ENCODE peak calls at places on chromosomes 3 and 15, in ten cellular contexts. X is H9; P is A549; S is progenitor cell of endocrine pancreas; I is breast epithelium; V is bronchial epithelial cell; W is neural crest cell; J is astrocyte; L is CD4-positive, alpha-beta T cell; N is astrocyte of the cerebellum. M is an unnamed sample.

GRCh38 chr3:4687596-4687995 is 194.4 kb downstream of the ITPR1 start:
- DNase-seq in S (no peak), W (no peak), N (no peak), P (no peak), I (no peak), L (no peak), J (no peak), X (no peak), V (no peak), M (no peak)

GRCh38 chr3:177262396-177262795 is 65.1 kb upstream of the TBL1XR1 start:
- DNase-seq in L (no peak), N (no peak), I (no peak), J (peak), X (peak), W (no peak), P (no peak), V (no peak), S (no peak), M (no peak)

GRCh38 chr3:73508330-73508954 is 116.3 kb downstream of the PDZRN3 start:
- DNase-seq in W (peak), V (peak), I (no peak), P (peak), X (peak), J (peak), S (no peak), L (no peak), N (peak), M (no peak)

GRCh38 chr3:69671082-69671952 is 67.9 kb upstream of the MITF start:
- DNase-seq in L (no peak), N (peak), X (no peak), J (no peak), V (peak), W (peak), I (no peak), S (peak), P (peak), M (no peak)

GRCh38 chr3:9508781-9509180 is 44.8 kb downstream of the LHFPL4 start:
- DNase-seq in L (no peak), N (no peak), J (no peak), W (no peak), P (no peak), X (peak), I (no peak), V (no peak), S (no peak), M (no peak)

GRCh38 chr3:194537732-194538247 is 51.0 kb upstream of the ATP13A3 start:
- DNase-seq in S (no peak), X (no peak), L (no peak), N (peak), W (no peak), P (peak), I (peak), V (peak), J (peak), M (no peak)

GRCh38 chr15:32683906-32684584 is 33.8 kb upstream of the GREM1 start:
- DNase-seq in V (peak), L (no peak), I (no peak), J (peak), P (peak), S (no peak), X (no peak), W (no peak), N (peak), M (no peak)

GRCh38 chr3:15903164-15903563 is 105.4 kb upstream of the ANKRD28 start:
- DNase-seq in N (no peak), V (no peak), I (peak), L (no peak), P (no peak), S (no peak), X (no peak), J (no peak), W (no peak), M (no peak)

GRCh38 chr15:38554354-38554753 is 10.3 kb downstream of the RASGRP1 start:
- DNase-seq in I (no peak), V (no peak), W (no peak), L (no peak), S (no peak), J (peak), P (no peak), X (no peak), N (no peak), M (no peak)

GRCh38 chr3:48565591-48566400 is 2.2 kb upstream of the UCN2 start:
- DNase-seq in S (no peak), V (peak), X (no peak), W (no peak), J (peak), P (peak), I (no peak), L (no peak), N (peak), M (no peak)

GRCh38 chr3:48565186-48565585 is 1.6 kb upstream of the UCN2 start:
- DNase-seq in N (no peak), S (no peak), J (no peak), V (no peak), X (no peak), W (no peak), I (no peak), P (no peak), L (no peak), M (no peak)

GRCh38 chr3:48567090-48567489 is 3.5 kb upstream of the UCN2 start:
- DNase-seq in P (no peak), J (no peak), N (no peak), V (no peak), S (no peak), L (no peak), I (no peak), X (no peak), W (no peak), M (no peak)

GRCh38 chr3:48567500-48567899 is 3.9 kb upstream of the UCN2 start:
- DNase-seq in V (no peak), L (no peak), W (no peak), X (no peak), P (no peak), J (no peak), I (no peak), N (no peak), S (no peak), M (no peak)

GRCh38 chr3:48566401-48566760 is 2.8 kb upstream of the UCN2 start:
- DNase-seq in N (no peak), X (no peak), I (no peak), W (no peak), L (no peak), S (no peak), V (no peak), P (no peak), J (no peak), M (no peak)
- TF ChIP-seq CTCF in N (no peak), X (no peak), I (no peak), W (no peak), L (no peak), S (no peak), V (no peak), P (no peak), J (no peak), M (no peak)

GRCh38 chr3:12830785-12831581 is 10.4 kb downstream of the RPL32 start:
- DNase-seq in L (no peak), W (no peak), N (no peak), P (no peak), J (no peak), X (no peak), V (no peak), I (no peak), S (no peak), M (no peak)
- TF ChIP-seq CTCF in L (no peak), W (peak), N (peak), P (no peak), J (peak), X (peak), V (no peak), I (no peak), S (no peak), M (no peak)

GRCh38 chr3:23964537-23964936 is 19.5 kb downstream of the NR1D2 start:
- DNase-seq in I (no peak), X (no peak), J (no peak), S (no peak), N (no peak), V (no peak), W (no peak), P (no peak), L (no peak), M (no peak)
- TF ChIP-seq CTCF in I (no peak), X (no peak), J (no peak), S (no peak), N (no peak), V (no peak), W (no peak), P (no peak), L (no peak), M (no peak)

GRCh38 chr3:193130576-193130975 is 110.4 kb upstream of the PLAAT1 start:
- DNase-seq in I (no peak), N (no peak), P (no peak), V (no peak), W (no peak), S (no peak), J (no peak), L (no peak), X (no peak), M (no peak)

GRCh38 chr3:193118907-193119306 is 122.1 kb upstream of the PLAAT1 start:
- DNase-seq in N (no peak), W (no peak), V (no peak), S (no peak), X (no peak), J (no peak), P (no peak), I (no peak), L (no peak), M (no peak)

GRCh38 chr3:193129607-193130006 is 111.4 kb upstream of the PLAAT1 start:
- DNase-seq in W (no peak), V (no peak), S (no peak), N (no peak), P (peak), J (no peak), I (no peak), X (no peak), L (no peak), M (no peak)

GRCh38 chr3:193124861-193125260 is 116.2 kb upstream of the PLAAT1 start:
- DNase-seq in I (no peak), V (no peak), S (no peak), P (no peak), W (no peak), X (no peak), L (no peak), J (no peak), N (no peak), M (no peak)
- TF ChIP-seq CTCF in I (no peak), V (no peak), S (no peak), P (no peak), W (no peak), X (no peak), L (no peak), J (no peak), N (no peak), M (no peak)

DNA sequence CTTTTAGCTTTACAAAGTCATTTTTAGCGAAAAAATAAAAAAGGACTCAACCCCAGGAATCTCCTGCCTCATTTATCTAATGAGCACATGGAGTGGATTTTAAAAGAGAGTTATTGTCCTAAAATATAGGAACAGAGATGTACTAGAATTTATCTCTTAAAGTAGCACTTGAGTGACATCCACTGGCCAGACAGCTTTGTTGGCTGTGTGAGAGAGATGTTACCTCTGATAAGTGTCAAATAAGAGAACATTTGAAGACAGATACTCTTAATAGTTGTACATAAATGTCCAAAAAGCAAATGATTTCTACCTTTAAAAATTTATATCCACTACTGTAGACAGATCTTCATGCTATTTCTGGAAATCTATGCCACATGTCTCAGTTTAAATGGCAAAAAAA is 12.3 kb upstream of the MFSD1 start:
- DNase-seq in N (peak), L (no peak), S (no peak), P (peak), I (no peak), W (no peak), X (no peak), J (no peak), V (peak), M (no peak)
- TF ChIP-seq CTCF in N (peak), L (no peak), S (no peak), P (peak), I (no peak), W (no peak), X (peak), J (peak), V (peak), M (no peak)

GRCh38 chr15:40282144-40282869 is 557 bp downstream of the ANKRD63 start:
- DNase-seq in L (peak), S (peak), P (peak), X (peak), W (peak), I (no peak), V (no peak), J (no peak), N (no peak), M (no peak)
- TF ChIP-seq CTCF in L (peak), S (peak), P (peak), X (peak), W (peak), I (no peak), V (peak), J (no peak), N (peak), M (no peak)

GRCh38 chr3:42892169-42892568 is 13.8 kb upstream of the ZNF662 start:
- DNase-seq in V (peak), N (no peak), X (no peak), J (peak), I (no peak), S (no peak), L (no peak), W (no peak), P (no peak), M (no peak)

GRCh38 chr3:42898896-42899675 is 6.9 kb upstream of the ZNF662 start:
- DNase-seq in L (no peak), S (no peak), N (no peak), P (no peak), V (peak), J (no peak), W (no peak), X (no peak), I (no peak), M (no peak)

GRCh38 chr3:42892807-42893206 is 13.1 kb upstream of the ZNF662 start:
- DNase-seq in N (no peak), S (no peak), X (no peak), L (no peak), W (no peak), J (no peak), V (no peak), I (no peak), P (no peak), M (no peak)

GRCh38 chr3:42894693-42895092 is 11.2 kb upstream of the ZNF662 start:
- DNase-seq in I (no peak), X (no peak), W (no peak), S (no peak), P (no peak), V (no peak), N (no peak), J (no peak), L (no peak), M (no peak)

DNA sequence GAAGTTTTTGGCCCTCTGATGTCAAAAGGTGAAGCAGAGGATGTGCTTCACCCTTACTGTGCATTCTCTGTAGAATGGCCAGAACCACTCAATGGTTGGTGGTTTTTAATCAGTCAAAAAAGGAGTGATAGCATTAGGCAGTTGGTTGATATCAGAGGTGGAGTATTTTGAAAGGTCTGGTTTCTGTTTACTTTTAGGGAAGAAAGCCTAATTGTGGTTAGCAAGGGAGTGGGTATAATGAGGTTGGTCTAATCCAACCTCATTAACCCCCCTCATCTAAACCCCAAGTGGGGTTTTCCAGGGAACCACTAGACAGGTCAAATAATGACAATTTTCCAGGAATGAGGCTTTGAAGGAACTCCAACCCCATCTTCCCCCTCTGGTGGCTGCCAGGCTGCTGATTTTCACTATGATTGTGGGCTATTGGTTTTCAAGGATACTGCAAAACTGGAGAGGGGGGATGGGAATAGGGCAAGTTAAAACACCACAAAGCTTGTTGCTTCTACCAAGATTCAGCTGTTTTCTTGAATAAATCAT is 10.5 kb upstream of the ZNF662 start:
- DNase-seq in X (no peak), S (no peak), W (no peak), I (no peak), J (peak), P (no peak), L (no peak), V (no peak), N (no peak), M (no peak)
- TF ChIP-seq CTCF in X (no peak), S (no peak), W (no peak), I (no peak), J (no peak), P (no peak), L (no peak), V (no peak), N (no peak), M (no peak)

GRCh38 chr3:132805071-132805470 is 82.9 kb upstream of the NPHP3 start:
- DNase-seq in J (no peak), S (no peak), N (no peak), P (no peak), X (no peak), V (no peak), I (no peak), W (no peak), L (no peak), M (no peak)

GRCh38 chr3:132800958-132801357 is 78.7 kb upstream of the NPHP3 start:
- DNase-seq in W (no peak), N (peak), S (no peak), X (no peak), L (no peak), P (no peak), V (no peak), J (peak), I (no peak), M (no peak)

GRCh38 chr3:132804498-132804897 is 82.3 kb upstream of the NPHP3 start:
- DNase-seq in X (no peak), V (peak), W (no peak), S (no peak), L (no peak), N (peak), P (no peak), I (peak), J (peak), M (no peak)

DNA sequence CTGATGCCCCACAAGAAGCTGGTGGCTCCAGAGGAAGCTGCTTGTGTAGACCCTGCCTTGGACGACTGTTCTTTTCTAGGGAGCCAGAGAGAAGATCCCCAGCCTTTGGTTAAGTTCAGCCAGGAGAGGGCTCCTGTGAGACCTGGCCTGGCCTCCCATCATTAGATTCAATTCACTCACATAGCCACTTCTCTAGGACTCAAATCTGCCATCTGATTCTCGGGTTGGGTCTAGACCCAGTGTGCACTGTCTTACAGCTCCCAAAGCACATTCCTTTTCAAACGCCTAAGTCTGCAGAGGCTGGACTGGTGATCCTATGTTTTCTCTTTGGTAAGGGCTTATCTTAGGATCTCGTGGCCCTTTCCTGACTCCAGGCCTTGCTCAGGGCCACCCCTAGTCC is 81.7 kb upstream of the NPHP3 start:
- DNase-seq in P (no peak), J (no peak), X (peak), L (no peak), N (no peak), I (no peak), S (no peak), W (no peak), V (no peak), M (no peak)
- TF ChIP-seq CTCF in P (no peak), J (no peak), X (peak), L (no peak), N (peak), I (no peak), S (peak), W (peak), V (no peak), M (no peak)

DNA sequence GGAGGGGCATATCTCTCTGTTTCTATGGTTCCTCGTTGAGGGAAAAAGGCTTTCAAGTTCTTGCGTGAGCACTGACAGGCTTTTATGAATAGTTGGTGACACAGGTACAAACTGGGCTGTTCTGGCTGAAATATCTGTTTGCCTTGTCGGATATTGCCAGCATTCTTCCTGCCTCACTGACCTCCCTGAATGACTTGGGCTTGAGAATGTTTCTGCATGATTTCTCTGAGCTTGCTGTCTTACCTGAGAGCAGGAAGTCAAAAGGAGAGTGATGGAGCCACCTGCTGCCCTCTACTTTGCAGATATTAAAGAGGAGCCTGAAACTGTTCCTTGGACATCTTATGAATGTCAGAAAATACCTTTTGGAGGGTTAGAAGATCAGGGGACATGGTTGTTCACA is 4.8 kb downstream of the GCNT3 start:
- DNase-seq in P (peak), V (peak), N (no peak), S (no peak), X (no peak), L (no peak), J (no peak), W (no peak), I (no peak), M (no peak)
- TF ChIP-seq CTCF in P (peak), V (peak), N (no peak), S (no peak), X (no peak), L (no peak), J (no peak), W (no peak), I (no peak), M (no peak)

GRCh38 chr15:24764375-24765171 is 89.0 kb downstream of the NPAP1 start:
- DNase-seq in V (no peak), S (no peak), N (no peak), W (no peak), I (no peak), L (no peak), J (no peak), X (no peak), P (no peak), M (no peak)

GRCh38 chr15:24763891-24764290 is 88.3 kb downstream of the NPAP1 start:
- DNase-seq in S (no peak), L (no peak), P (no peak), X (no peak), N (no peak), J (no peak), W (no peak), V (no peak), I (no peak), M (no peak)

GRCh38 chr15:24761704-24762302 is 86.2 kb downstream of the NPAP1 start:
- DNase-seq in V (peak), P (no peak), S (no peak), J (peak), N (no peak), X (no peak), I (no peak), L (no peak), W (no peak), M (no peak)

GRCh38 chr15:24772256-24772655 is 96.7 kb downstream of the NPAP1 start:
- DNase-seq in S (no peak), P (no peak), X (peak), V (no peak), L (no peak), J (no peak), I (no peak), W (no peak), N (no peak), M (no peak)

GRCh38 chr15:24766511-24767133 is 91.0 kb downstream of the NPAP1 start:
- DNase-seq in N (no peak), X (no peak), J (no peak), S (no peak), V (no peak), P (no peak), I (no peak), L (no peak), W (no peak), M (no peak)
- TF ChIP-seq CTCF in N (no peak), X (no peak), J (no peak), S (no peak), V (no peak), P (no peak), I (no peak), L (no peak), W (no peak), M (no peak)

M was measured in omental fat pad.